ENCODE peak calls at places on chromosomes 12 and 14, in four cellular contexts. C, V, Y and U are unnamed samples.
A peak's percentile ranks its signal among the peaks of the same experiment; 100 is the strongest.

GRCh38 chr12:6826125-6826733 is 2.0 kb upstream of the P3H3 start:
- DNase-seq in C (no peak), Y (no peak), V (no peak), U (no peak)

GRCh38 chr12:133204264-133204603 is 22.9 kb downstream of the ZNF268 start:
- DNase-seq in V (no peak), C (no peak), Y (no peak), U (no peak)

GRCh38 chr12:48977290-48978281 is 536 bp upstream of the WNT1 start:
- DNase-seq in Y (peak; percentile 89), C (no peak), V (peak; percentile 85), U (no peak)

GRCh38 chr14:66043921-66044320 is 442.2 kb upstream of the CCDC196 start:
- DNase-seq in V (no peak), Y (no peak), C (no peak), U (no peak)

GRCh38 chr12:98127336-98127679 is 388.1 kb upstream of the TMPO start:
- DNase-seq in V (peak; percentile 35), C (no peak), Y (peak; percentile 34), U (no peak)

GRCh38 chr12:58847876-58848600 is 72.3 kb downstream of the LRIG3 start:
- DNase-seq in V (no peak), Y (no peak), C (no peak), U (no peak)

GRCh38 chr14:102751088-102751487 is 26.2 kb upstream of the TRAF3 start:
- DNase-seq in V (no peak), Y (no peak), C (no peak), U (no peak)

GRCh38 chr14:99122521-99123125 is 149.4 kb downstream of the BCL11B start:
- DNase-seq in Y (peak; percentile 28), C (no peak), V (no peak), U (no peak)

GRCh38 chr12:131622422-131622955 is 88.4 kb upstream of the SFSWAP start:
- DNase-seq in V (no peak), C (no peak), Y (no peak), U (no peak)

GRCh38 chr12:117564885-117565284 is 203.5 kb upstream of the NOS1 start:
- DNase-seq in C (no peak), Y (no peak), V (no peak), U (no peak)

GRCh38 chr14:101859538-101859902 is 98.0 kb downstream of the PPP2R5C start:
- DNase-seq in V (no peak), Y (no peak), C (no peak), U (no peak)

GRCh38 chr14:69580009-69580577 is 5.4 kb upstream of the CCDC177 start:
- DNase-seq in C (peak; percentile 63), Y (peak; percentile 44), V (peak; percentile 63), U (no peak)

GRCh38 chr14:58141893-58142292 is 10.1 kb downstream of the ARMH4 start:
- DNase-seq in Y (no peak), C (no peak), V (no peak), U (no peak)

GRCh38 chr12:101027816-101028215 is 182.2 kb downstream of the SLC5A8 start:
- DNase-seq in C (no peak), V (no peak), Y (no peak), U (no peak)

GRCh38 chr14:45610303-45610702 is 357.3 kb upstream of the MIS18BP1 start:
- DNase-seq in C (peak; percentile 24), Y (no peak), V (no peak), U (no peak)

GRCh38 chr12:104478396-104479140 is 21.8 kb downstream of the CHST11 start:
- DNase-seq in Y (no peak), V (no peak), C (no peak), U (no peak)

GRCh38 chr14:104968153-104968527 is 10.0 kb downstream of the AHNAK2 start:
- DNase-seq in V (peak; percentile 58), Y (peak; percentile 57), C (peak; percentile 51), U (no peak)

GRCh38 chr12:563899-564298 is 99.3 kb downstream of the NINJ2 start:
- DNase-seq in Y (no peak), C (no peak), V (no peak), U (no peak)

GRCh38 chr14:73105050-73105449 is 31.3 kb upstream of the PSEN1 start:
- DNase-seq in Y (no peak), C (no peak), V (no peak), U (no peak)

GRCh38 chr12:22978962-22979361 is 354.0 kb downstream of the ETNK1 start:
- DNase-seq in V (no peak), Y (no peak), C (no peak), U (no peak)

GRCh38 chr12:50764116-50764860 is 387 bp downstream of the ATF1 start:
- DNase-seq in C (peak; percentile 63), Y (peak; percentile 71), V (peak; percentile 69), U (peak; percentile 40)

GRCh38 chr14:52244328-52244727 is 23.2 kb upstream of the PTGDR start:
- DNase-seq in V (no peak), Y (no peak), C (no peak), U (no peak)

GRCh38 chr12:130622803-130623202 is 93.3 kb downstream of the RIMBP2 start:
- DNase-seq in V (no peak), C (no peak), Y (no peak), U (no peak)

GRCh38 chr14:68111733-68112270 is 292.2 kb downstream of the RAD51B start:
- DNase-seq in C (no peak), V (no peak), Y (no peak), U (no peak)

GRCh38 chr14:58151264-58151700 is 731 bp downstream of the ARMH4 start:
- DNase-seq in Y (peak; percentile 30), V (peak; percentile 11), C (peak; percentile 49), U (no peak)